ENCODE peak calls at places on chromosomes 13 and 19, in nine cellular contexts. T, U, F, M, S, O, G, Z and B are unnamed samples.

GRCh38 chr13:46149272-46150133 is 32.5 kb downstream of the LCP1 start:
- DNase-seq in T (no peak), U (no peak), F (no peak), M (no peak), S (no peak), O (no peak), G (no peak), Z (no peak), B (no peak)

GRCh38 chr13:80399340-80400163 is 58.6 kb upstream of the SPRY2 start:
- DNase-seq in T (no peak), U (no peak), F (peak), M (no peak), S (no peak), O (peak), G (no peak), Z (no peak), B (no peak)

GRCh38 chr13:113665582-113666323 is 1.3 kb upstream of the GRK1 start:
- DNase-seq in T (no peak), U (peak), F (no peak), M (peak), S (no peak), O (no peak), G (no peak), Z (no peak), B (no peak)

GRCh38 chr19:45895519-45895972 is 6.9 kb downstream of the MYPOP start:
- DNase-seq in T (no peak), U (no peak), F (no peak), M (peak), S (no peak), O (no peak), G (no peak), Z (peak), B (no peak)

GRCh38 chr13:108276060-108276459 is 6.5 kb downstream of the TNFSF13B start:
- DNase-seq in T (no peak), U (no peak), F (no peak), M (peak), S (no peak), O (no peak), G (no peak), Z (no peak), B (no peak)

GRCh38 chr13:49893591-49893990 is 42.5 kb downstream of the SPRYD7 start:
- DNase-seq in T (no peak), U (no peak), F (no peak), M (no peak), S (no peak), O (no peak), G (no peak), Z (peak), B (no peak)

GRCh38 chr19:48608798-48609263 is 2.3 kb downstream of the SPACA4 start:
- DNase-seq in T (peak), U (no peak), F (peak), M (no peak), S (peak), O (no peak), G (no peak), Z (peak), B (peak)

GRCh38 chr19:15240539-15240938 is 8.3 kb upstream of the EPHX3 start:
- DNase-seq in T (no peak), U (no peak), F (no peak), M (no peak), S (no peak), O (no peak), G (no peak), Z (no peak), B (no peak)

GRCh38 chr13:34959489-34959888 is 17.4 kb downstream of the NBEA start:
- DNase-seq in T (no peak), U (no peak), F (no peak), M (no peak), S (no peak), O (no peak), G (no peak), Z (no peak), B (no peak)

GRCh38 chr13:46622918-46623256 is 69.9 kb downstream of the LRCH1 start:
- DNase-seq in T (no peak), U (no peak), F (no peak), M (peak), S (no peak), O (peak), G (no peak), Z (no peak), B (no peak)

GRCh38 chr13:83221813-83222241 is 660.4 kb downstream of the SLITRK1 start:
- DNase-seq in T (no peak), U (no peak), F (no peak), M (no peak), S (no peak), O (no peak), G (no peak), Z (no peak), B (no peak)

GRCh38 chr19:39145180-39145953 is 19.8 kb downstream of the PAK4 start:
- DNase-seq in T (no peak), U (no peak), F (no peak), M (no peak), S (no peak), O (no peak), G (no peak), Z (peak), B (no peak)

GRCh38 chr13:110873639-110874507 is 41.0 kb downstream of the ANKRD10 start:
- DNase-seq in T (no peak), U (no peak), F (no peak), M (no peak), S (no peak), O (no peak), G (no peak), Z (no peak), B (no peak)

GRCh38 chr13:20064128-20064527 is 96.7 kb downstream of the GJA3 start:
- DNase-seq in T (no peak), U (no peak), F (peak), M (no peak), S (no peak), O (no peak), G (no peak), Z (no peak), B (no peak)

GRCh38 chr13:114071441-114071840 is 61.0 kb downstream of the RASA3 start:
- DNase-seq in T (no peak), U (peak), F (no peak), M (no peak), S (no peak), O (no peak), G (no peak), Z (no peak), B (no peak)

GRCh38 chr13:28573595-28574373 is 78.9 kb upstream of the FLT1 start:
- DNase-seq in T (no peak), U (no peak), F (peak), M (no peak), S (no peak), O (no peak), G (no peak), Z (no peak), B (no peak)

GRCh38 chr19:42071247-42071646 is 1.2 kb upstream of the GRIK5 start:
- DNase-seq in T (no peak), U (no peak), F (no peak), M (no peak), S (no peak), O (no peak), G (no peak), Z (no peak), B (no peak)

GRCh38 chr13:100473087-100473486 is 115.5 kb downstream of the GGACT start:
- DNase-seq in T (no peak), U (no peak), F (no peak), M (no peak), S (no peak), O (no peak), G (no peak), Z (no peak), B (no peak)

GRCh38 chr19:30741539-30741938 is 369.4 kb downstream of the ZNF536 start:
- DNase-seq in T (no peak), U (no peak), F (no peak), M (no peak), S (no peak), O (no peak), G (no peak), Z (no peak), B (no peak)

GRCh38 chr19:23460656-23461055 is 65.4 kb upstream of the ZNF91 start:
- DNase-seq in T (no peak), U (no peak), F (no peak), M (no peak), S (no peak), O (no peak), G (no peak), Z (no peak), B (no peak)

GRCh38 chr13:50846861-50847475 is 3.5 kb upstream of the DLEU7 start:
- DNase-seq in T (no peak), U (no peak), F (no peak), M (no peak), S (no peak), O (no peak), G (no peak), Z (no peak), B (no peak)

GRCh38 chr19:28307460-28307859 is 905.5 kb downstream of the UQCRFS1 start:
- DNase-seq in T (no peak), U (no peak), F (no peak), M (no peak), S (no peak), O (no peak), G (no peak), Z (no peak), B (no peak)

GRCh38 chr13:76993021-76993420 is 1.1 kb downstream of the CLN5 start:
- DNase-seq in T (no peak), U (no peak), F (no peak), M (no peak), S (no peak), O (no peak), G (no peak), Z (no peak), B (no peak)

GRCh38 chr13:27043013-27043412 is 128.6 kb downstream of the USP12 start:
- DNase-seq in T (no peak), U (no peak), F (peak), M (peak), S (peak), O (peak), G (peak), Z (peak), B (no peak)

GRCh38 chr13:44818428-44818827 is 170.8 kb downstream of the NUFIP1 start:
- DNase-seq in T (no peak), U (no peak), F (peak), M (no peak), S (no peak), O (no peak), G (no peak), Z (peak), B (no peak)

GRCh38 chr19:33366917-33367316 is 6.6 kb upstream of the CEBPG start:
- DNase-seq in T (no peak), U (no peak), F (no peak), M (no peak), S (no peak), O (no peak), G (no peak), Z (no peak), B (no peak)

GRCh38 chr13:85497652-85498051 is 301.6 kb downstream of the SLITRK6 start:
- DNase-seq in T (no peak), U (no peak), F (no peak), M (no peak), S (no peak), O (no peak), G (no peak), Z (no peak), B (no peak)

GRCh38 chr13:42548731-42549554 is 25.0 kb upstream of the TNFSF11 start:
- DNase-seq in T (peak), U (no peak), F (peak), M (no peak), S (no peak), O (peak), G (no peak), Z (no peak), B (peak)

GRCh38 chr13:109205315-109205714 is 575.9 kb downstream of the MYO16 start:
- DNase-seq in T (no peak), U (no peak), F (no peak), M (no peak), S (no peak), O (no peak), G (no peak), Z (no peak), B (no peak)

GRCh38 chr13:51315658-51316057 is 23.8 kb upstream of the SERPINE3 start:
- DNase-seq in T (no peak), U (no peak), F (no peak), M (no peak), S (no peak), O (no peak), G (no peak), Z (no peak), B (no peak)

GRCh38 chr19:45344621-45345505 is 4.3 kb downstream of the KLC3 start:
- DNase-seq in T (no peak), U (no peak), F (no peak), M (no peak), S (no peak), O (peak), G (no peak), Z (no peak), B (no peak)

GRCh38 chr19:8638078-8638619 is 7.7 kb downstream of the NFILZ start:
- DNase-seq in T (no peak), U (no peak), F (peak), M (no peak), S (peak), O (no peak), G (no peak), Z (peak), B (no peak)

GRCh38 chr13:78265098-78265497 is 338.3 kb downstream of the POU4F1 start:
- DNase-seq in T (no peak), U (no peak), F (no peak), M (no peak), S (no peak), O (no peak), G (no peak), Z (no peak), B (no peak)

GRCh38 chr13:74977498-74977897 is 504.5 kb downstream of the TBC1D4 start:
- DNase-seq in T (no peak), U (no peak), F (no peak), M (no peak), S (no peak), O (no peak), G (no peak), Z (no peak), B (no peak)

GRCh38 chr19:56839665-56840451 is 668 bp downstream of the PEG3 start:
- DNase-seq in T (no peak), U (peak), F (no peak), M (peak), S (no peak), O (peak), G (no peak), Z (peak), B (no peak)

GRCh38 chr19:11861301-11861700 is 12.8 kb downstream of the ZNF439 start:
- DNase-seq in T (no peak), U (no peak), F (no peak), M (no peak), S (no peak), O (no peak), G (no peak), Z (no peak), B (no peak)

GRCh38 chr13:111577956-111578595 is 257.6 kb downstream of the TEX29 start:
- DNase-seq in T (no peak), U (no peak), F (no peak), M (no peak), S (no peak), O (no peak), G (no peak), Z (no peak), B (no peak)

GRCh38 chr19:41691268-41691970 is 3.3 kb upstream of the CEACAM7 start:
- DNase-seq in T (no peak), U (no peak), F (peak), M (no peak), S (peak), O (no peak), G (no peak), Z (no peak), B (no peak)

GRCh38 chr19:40365613-40366401 is 17.3 kb downstream of the PLD3 start:
- DNase-seq in T (peak), U (no peak), F (peak), M (peak), S (peak), O (peak), G (peak), Z (no peak), B (peak)

DNA sequence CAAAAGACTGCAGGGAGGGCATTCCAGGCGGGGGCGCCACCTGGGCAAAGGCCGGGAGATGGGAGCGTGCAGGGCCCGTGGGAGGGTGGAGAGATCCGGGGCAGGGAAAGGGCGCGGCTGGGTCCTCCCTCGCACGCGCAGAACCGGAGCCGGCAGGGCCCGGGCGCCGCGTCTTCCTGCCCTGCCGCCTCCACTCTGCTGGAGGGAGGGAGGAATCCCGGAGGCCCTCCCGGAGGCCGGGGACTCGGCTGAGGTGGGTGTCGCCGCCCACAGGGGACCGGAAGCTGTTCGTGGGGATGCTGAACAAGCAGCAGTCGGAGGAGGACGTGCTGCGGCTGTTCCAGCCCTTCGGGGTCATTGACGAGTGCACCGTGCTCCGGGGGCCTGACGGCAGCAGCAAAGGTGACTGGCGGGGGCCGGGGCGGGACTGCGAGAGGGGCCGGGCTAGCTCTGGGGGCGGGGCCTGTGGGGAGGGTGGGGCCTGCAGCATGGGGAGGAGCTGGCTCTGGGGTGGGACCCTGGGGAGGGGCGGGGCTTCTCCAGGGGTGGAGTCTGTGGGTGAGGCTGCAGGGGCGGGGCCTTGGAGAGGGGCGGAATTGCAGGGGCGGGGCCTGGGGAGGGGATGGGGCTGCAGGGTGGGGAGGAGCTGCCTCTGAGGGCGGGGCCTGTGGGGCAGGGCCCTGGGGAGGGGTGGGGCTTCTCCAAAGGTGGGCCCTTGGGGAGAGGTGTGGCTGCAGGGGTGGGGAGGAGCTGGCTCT is 51.3 kb downstream of the CELF5 start:
- DNase-seq in T (peak), U (no peak), F (peak), M (peak), S (peak), O (peak), G (peak), Z (peak), B (peak)
- TF ChIP-seq POLR2A in T (no peak), U (no peak), F (no peak), M (no peak), S (no peak), O (no peak), G (no peak), Z (peak), B (no peak)

GRCh38 chr19:1401138-1401888 is at the start of gene GAMT:
- DNase-seq in T (peak), U (no peak), F (peak), M (no peak), S (no peak), O (no peak), G (no peak), Z (no peak), B (peak)
- TF ChIP-seq POLR2A in T (no peak), U (no peak), F (no peak), M (peak), S (peak), O (no peak), G (no peak), Z (peak), B (no peak)

GRCh38 chr19:2507109-2507508 is 31.2 kb downstream of the GADD45B start:
- DNase-seq in T (no peak), U (no peak), F (peak), M (no peak), S (peak), O (no peak), G (no peak), Z (peak), B (no peak)
- TF ChIP-seq POLR2A in T (no peak), U (no peak), F (no peak), M (no peak), S (no peak), O (no peak), G (no peak), Z (no peak), B (no peak)

GRCh38 chr19:50724522-50725217 is 1.5 kb downstream of the CLEC11A start:
- DNase-seq in T (peak), U (peak), F (peak), M (peak), S (peak), O (peak), G (peak), Z (peak), B (peak)
- TF ChIP-seq POLR2A in T (no peak), U (peak), F (peak), M (peak), S (peak), O (no peak), G (peak), Z (no peak), B (peak)

GRCh38 chr13:98751397-98752110 is 918 bp downstream of the SLC15A1 start:
- DNase-seq in T (no peak), U (no peak), F (no peak), M (no peak), S (no peak), O (no peak), G (no peak), Z (no peak), B (no peak)

GRCh38 chr13:98749501-98749900 is 3.0 kb downstream of the SLC15A1 start:
- DNase-seq in T (no peak), U (no peak), F (no peak), M (no peak), S (no peak), O (no peak), G (no peak), Z (no peak), B (no peak)

GRCh38 chr13:98755116-98755515 is 2.6 kb upstream of the SLC15A1 start:
- DNase-seq in T (no peak), U (no peak), F (no peak), M (no peak), S (no peak), O (no peak), G (no peak), Z (no peak), B (no peak)

GRCh38 chr13:98752942-98753290 is 444 bp upstream of the SLC15A1 start:
- DNase-seq in T (no peak), U (no peak), F (no peak), M (no peak), S (no peak), O (no peak), G (no peak), Z (no peak), B (no peak)

GRCh38 chr13:98752111-98752941 is at the start of gene SLC15A1:
- DNase-seq in T (no peak), U (no peak), F (no peak), M (no peak), S (no peak), O (no peak), G (no peak), Z (no peak), B (no peak)
- TF ChIP-seq POLR2A in T (no peak), U (no peak), F (no peak), M (no peak), S (no peak), O (no peak), G (no peak), Z (no peak), B (no peak)

DNA sequence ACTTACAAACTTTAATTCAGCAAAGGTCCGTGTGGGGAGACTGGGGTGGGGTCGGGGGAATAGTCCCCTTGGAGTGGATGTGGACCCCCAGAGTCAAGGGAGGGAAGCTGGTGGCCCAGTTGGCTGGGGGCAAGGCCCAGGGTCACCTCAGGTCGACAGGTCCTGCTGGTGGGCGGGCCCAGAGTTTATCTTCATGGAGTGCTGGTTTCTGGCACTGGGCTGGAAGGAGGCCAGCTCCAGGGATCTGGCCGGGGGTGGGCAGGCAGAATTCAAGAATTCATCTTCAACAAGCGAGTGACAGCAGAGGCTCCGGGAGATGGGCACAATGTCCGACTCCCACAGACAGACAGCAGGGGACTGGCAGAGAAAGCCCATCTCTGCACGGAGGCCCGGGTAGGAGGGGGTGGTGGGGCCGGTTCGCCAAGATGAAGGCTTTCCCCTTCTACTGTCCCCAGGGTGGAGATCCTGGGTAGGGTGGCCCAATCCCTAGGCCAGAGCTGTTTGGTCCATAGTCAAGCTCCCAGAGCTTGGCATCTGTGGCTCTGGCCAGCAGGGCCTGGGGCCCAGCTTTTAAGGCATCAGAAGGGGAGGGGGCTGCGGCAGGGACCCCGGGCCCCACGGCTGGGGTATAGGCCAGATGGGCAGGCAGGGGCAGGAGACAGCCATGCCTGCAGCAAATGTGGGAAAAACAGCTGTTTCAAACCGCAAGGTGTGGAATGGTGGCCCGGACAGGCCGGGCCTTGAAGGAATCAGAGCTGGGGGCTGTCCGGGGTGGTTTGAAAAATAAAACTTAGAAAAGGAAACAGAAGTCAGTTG is 622 bp upstream of the FDX2 start:
- DNase-seq in T (no peak), U (no peak), F (no peak), M (no peak), S (no peak), O (no peak), G (no peak), Z (no peak), B (no peak)
- TF ChIP-seq POLR2A in T (no peak), U (no peak), F (no peak), M (no peak), S (no peak), O (no peak), G (no peak), Z (no peak), B (no peak)

GRCh38 chr19:17220207-17220758 is 5.1 kb downstream of the USE1 start:
- DNase-seq in T (no peak), U (no peak), F (peak), M (peak), S (no peak), O (no peak), G (no peak), Z (no peak), B (no peak)
- TF ChIP-seq POLR2A in T (no peak), U (no peak), F (no peak), M (no peak), S (no peak), O (no peak), G (no peak), Z (peak), B (no peak)